ENCODE peak calls at places on chromosomes 2 and 18, in seven cellular contexts. One of them, this sample, is unnamed.

GRCh38 chr2:223654384-223654915 is 52.3 kb upstream of the SCG2 start:
- DNase-seq in GM04504: no peak
- DNase-seq in G401: no peak
- DNase-seq in lung: no peak
- DNase-seq in A549: no peak
- DNase-seq in NAMALWA: no peak
- DNase-seq in GM03348: peak; percentile 46
- DNase-seq in this sample: peak; percentile 50

GRCh38 chr18:3758531-3758930 is 308.6 kb downstream of the TGIF1 start:
- DNase-seq in G401: no peak
- DNase-seq in GM03348: no peak
- DNase-seq in GM04504: no peak
- DNase-seq in lung: no peak
- DNase-seq in NAMALWA: no peak
- DNase-seq in A549: no peak
- DNase-seq in this sample: peak; percentile 56

GRCh38 chr2:79638410-79638809 is 125.6 kb downstream of the CTNNA2 start:
- DNase-seq in A549: no peak
- DNase-seq in NAMALWA: no peak
- DNase-seq in GM03348: no peak
- DNase-seq in G401: no peak
- DNase-seq in GM04504: no peak
- DNase-seq in lung: no peak
- DNase-seq in this sample: no peak

GRCh38 chr2:37836711-37837110 is 88.4 kb upstream of the RMDN2 start:
- DNase-seq in GM03348: no peak
- DNase-seq in GM04504: no peak
- DNase-seq in lung: no peak
- DNase-seq in A549: no peak
- DNase-seq in NAMALWA: no peak
- DNase-seq in G401: no peak
- DNase-seq in this sample: no peak

GRCh38 chr18:43276471-43276870 is 819 bp downstream of the SYT4 start:
- DNase-seq in GM03348: no peak
- DNase-seq in NAMALWA: no peak
- DNase-seq in lung: no peak
- DNase-seq in A549: no peak
- DNase-seq in GM04504: no peak
- DNase-seq in G401: peak; percentile 69
- DNase-seq in this sample: no peak

GRCh38 chr18:13564579-13564978 is 161.8 kb downstream of the FAM210A start:
- DNase-seq in G401: no peak
- DNase-seq in NAMALWA: no peak
- DNase-seq in lung: no peak
- DNase-seq in GM03348: no peak
- DNase-seq in A549: no peak
- DNase-seq in GM04504: no peak
- DNase-seq in this sample: no peak

GRCh38 chr2:46422717-46423394 is 56.5 kb upstream of the TMEM247 start:
- DNase-seq in lung: no peak
- DNase-seq in GM04504: no peak
- DNase-seq in NAMALWA: no peak
- DNase-seq in GM03348: no peak
- DNase-seq in G401: no peak
- DNase-seq in A549: no peak
- DNase-seq in this sample: no peak

GRCh38 chr2:238504181-238504711 is 77.5 kb downstream of the ASB1 start:
- DNase-seq in NAMALWA: no peak
- DNase-seq in G401: no peak
- DNase-seq in A549: no peak
- DNase-seq in GM03348: no peak
- DNase-seq in lung: no peak
- DNase-seq in GM04504: no peak
- DNase-seq in this sample: no peak

GRCh38 chr2:156192468-156192867 is 140.1 kb downstream of the NR4A2 start:
- DNase-seq in GM03348: no peak
- DNase-seq in A549: no peak
- DNase-seq in GM04504: no peak
- DNase-seq in NAMALWA: no peak
- DNase-seq in G401: no peak
- DNase-seq in lung: no peak
- DNase-seq in this sample: no peak

GRCh38 chr2:142599504-142599903 is 278.0 kb upstream of the KYNU start:
- DNase-seq in lung: no peak
- DNase-seq in GM04504: no peak
- DNase-seq in G401: no peak
- DNase-seq in GM03348: no peak
- DNase-seq in A549: no peak
- DNase-seq in NAMALWA: no peak
- DNase-seq in this sample: no peak

GRCh38 chr2:95384854-95385569 is 17.5 kb upstream of the FAHD2A start:
- DNase-seq in G401: no peak
- DNase-seq in A549: no peak
- DNase-seq in lung: no peak
- DNase-seq in GM04504: no peak
- DNase-seq in GM03348: no peak
- DNase-seq in NAMALWA: no peak
- DNase-seq in this sample: peak; percentile 11

GRCh38 chr2:203811491-203812221 is 55.9 kb upstream of the CTLA4 start:
- DNase-seq in GM03348: peak; percentile 78
- DNase-seq in GM04504: peak; percentile 75
- DNase-seq in G401: no peak
- DNase-seq in lung: peak; percentile 78
- DNase-seq in NAMALWA: no peak
- DNase-seq in A549: peak; percentile 45
- DNase-seq in this sample: peak; percentile 93

GRCh38 chr2:104361414-104361813 is 492.5 kb upstream of the POU3F3 start:
- DNase-seq in lung: no peak
- DNase-seq in GM03348: no peak
- DNase-seq in G401: no peak
- DNase-seq in A549: no peak
- DNase-seq in GM04504: no peak
- DNase-seq in NAMALWA: no peak
- DNase-seq in this sample: no peak

GRCh38 chr2:8892149-8892548 is 54.7 kb upstream of the KIDINS220 start:
- DNase-seq in lung: no peak
- DNase-seq in NAMALWA: no peak
- DNase-seq in GM03348: no peak
- DNase-seq in GM04504: no peak
- DNase-seq in G401: no peak
- DNase-seq in A549: no peak
- DNase-seq in this sample: no peak

GRCh38 chr2:96498023-96498431 is 7.1 kb downstream of the NEURL3 start:
- DNase-seq in NAMALWA: no peak
- DNase-seq in A549: no peak
- DNase-seq in GM04504: no peak
- DNase-seq in lung: no peak
- DNase-seq in GM03348: no peak
- DNase-seq in G401: peak; percentile 86
- DNase-seq in this sample: no peak

GRCh38 chr18:23311346-23312103 is 141.6 kb upstream of the RIOK3 start:
- DNase-seq in A549: no peak
- DNase-seq in G401: no peak
- DNase-seq in GM04504: peak; percentile 74
- DNase-seq in lung: peak; percentile 54
- DNase-seq in GM03348: peak; percentile 71
- DNase-seq in NAMALWA: no peak
- DNase-seq in this sample: peak; percentile 94

GRCh38 chr2:203936535-203936934 is at the start of gene ICOS:
- DNase-seq in NAMALWA: no peak
- DNase-seq in GM03348: no peak
- DNase-seq in lung: no peak
- DNase-seq in A549: no peak
- DNase-seq in G401: no peak
- DNase-seq in GM04504: no peak
- DNase-seq in this sample: no peak

GRCh38 chr2:5077479-5078089 is 614.6 kb upstream of the SOX11 start:
- DNase-seq in GM03348: no peak
- DNase-seq in A549: no peak
- DNase-seq in lung: no peak
- DNase-seq in G401: no peak
- DNase-seq in GM04504: no peak
- DNase-seq in NAMALWA: no peak
- DNase-seq in this sample: peak; percentile 0

GRCh38 chr2:227703961-227704360 is 13.9 kb downstream of the SLC19A3 start:
- DNase-seq in GM03348: no peak
- DNase-seq in A549: no peak
- DNase-seq in G401: no peak
- DNase-seq in GM04504: no peak
- DNase-seq in NAMALWA: no peak
- DNase-seq in lung: no peak
- DNase-seq in this sample: peak; percentile 50

GRCh38 chr2:173555833-173556232 is 201.2 kb downstream of the CDCA7 start:
- DNase-seq in GM03348: no peak
- DNase-seq in lung: no peak
- DNase-seq in G401: no peak
- DNase-seq in A549: no peak
- DNase-seq in GM04504: no peak
- DNase-seq in NAMALWA: peak; percentile 44
- DNase-seq in this sample: peak; percentile 48

GRCh38 chr2:11588228-11589110 is 54.6 kb downstream of the GREB1 start:
- DNase-seq in G401: no peak
- DNase-seq in lung: no peak
- DNase-seq in GM04504: no peak
- DNase-seq in GM03348: no peak
- DNase-seq in A549: no peak
- DNase-seq in NAMALWA: no peak
- DNase-seq in this sample: no peak

GRCh38 chr2:60661073-60661738 is 94.9 kb upstream of the PAPOLG start:
- DNase-seq in A549: no peak
- DNase-seq in NAMALWA: peak; percentile 36
- DNase-seq in G401: no peak
- DNase-seq in GM03348: no peak
- DNase-seq in GM04504: no peak
- DNase-seq in lung: no peak
- DNase-seq in this sample: no peak

GRCh38 chr18:59634096-59634495 is 63.1 kb downstream of the CCBE1 start:
- DNase-seq in G401: no peak
- DNase-seq in A549: no peak
- DNase-seq in NAMALWA: no peak
- DNase-seq in lung: no peak
- DNase-seq in GM03348: peak; percentile 35
- DNase-seq in GM04504: no peak
- DNase-seq in this sample: peak; percentile 53

GRCh38 chr18:13565228-13565627 is 161.1 kb downstream of the FAM210A start:
- DNase-seq in GM04504: no peak
- DNase-seq in lung: no peak
- DNase-seq in NAMALWA: no peak
- DNase-seq in G401: peak; percentile 83
- DNase-seq in GM03348: no peak
- DNase-seq in A549: no peak
- DNase-seq in this sample: no peak

GRCh38 chr2:121196849-121197155 is 88.2 kb downstream of the TFCP2L1 start:
- DNase-seq in NAMALWA: no peak
- DNase-seq in lung: no peak
- DNase-seq in GM03348: no peak
- DNase-seq in A549: no peak
- DNase-seq in G401: no peak
- DNase-seq in GM04504: no peak
- DNase-seq in this sample: no peak

GRCh38 chr2:36574560-36574959 is 23.4 kb downstream of the FEZ2 start:
- DNase-seq in lung: no peak
- DNase-seq in GM03348: no peak
- DNase-seq in NAMALWA: no peak
- DNase-seq in G401: no peak
- DNase-seq in A549: no peak
- DNase-seq in GM04504: no peak
- DNase-seq in this sample: no peak

GRCh38 chr2:216849987-216850386 is 9.9 kb downstream of the TNP1 start:
- DNase-seq in G401: no peak
- DNase-seq in GM04504: no peak
- DNase-seq in NAMALWA: no peak
- DNase-seq in lung: no peak
- DNase-seq in A549: no peak
- DNase-seq in GM03348: no peak
- DNase-seq in this sample: no peak

GRCh38 chr18:62281684-62282083 is 43.4 kb upstream of the TNFRSF11A start:
- DNase-seq in GM04504: peak; percentile 69
- DNase-seq in NAMALWA: no peak
- DNase-seq in A549: no peak
- DNase-seq in GM03348: peak; percentile 48
- DNase-seq in lung: no peak
- DNase-seq in G401: no peak
- DNase-seq in this sample: peak; percentile 88

GRCh38 chr2:70708376-70709199 is 59.4 kb downstream of the ADD2 start:
- DNase-seq in A549: no peak
- DNase-seq in G401: no peak
- DNase-seq in lung: no peak
- DNase-seq in GM03348: no peak
- DNase-seq in GM04504: no peak
- DNase-seq in NAMALWA: no peak
- DNase-seq in this sample: no peak

GRCh38 chr2:16320716-16321115 is 344.9 kb downstream of the CYRIA start:
- DNase-seq in GM04504: no peak
- DNase-seq in lung: no peak
- DNase-seq in A549: no peak
- DNase-seq in G401: no peak
- DNase-seq in GM03348: no peak
- DNase-seq in NAMALWA: no peak
- DNase-seq in this sample: no peak

GRCh38 chr2:111663471-111663951 is 220.5 kb downstream of the ANAPC1 start:
- DNase-seq in A549: no peak
- DNase-seq in G401: no peak
- DNase-seq in GM04504: no peak
- DNase-seq in NAMALWA: no peak
- DNase-seq in GM03348: no peak
- DNase-seq in lung: peak; percentile 21
- DNase-seq in this sample: peak; percentile 44

GRCh38 chr2:45739796-45740485 is 88.5 kb downstream of the PRKCE start:
- DNase-seq in NAMALWA: no peak
- DNase-seq in G401: no peak
- DNase-seq in GM04504: no peak
- DNase-seq in GM03348: no peak
- DNase-seq in lung: no peak
- DNase-seq in A549: no peak
- DNase-seq in this sample: no peak

GRCh38 chr18:28045880-28046279 is 131.1 kb downstream of the CDH2 start:
- DNase-seq in NAMALWA: no peak
- DNase-seq in G401: no peak
- DNase-seq in A549: no peak
- DNase-seq in GM03348: no peak
- DNase-seq in GM04504: no peak
- DNase-seq in lung: no peak
- DNase-seq in this sample: peak; percentile 68

GRCh38 chr2:226894752-226895151 is 58.9 kb downstream of the RHBDD1 start:
- DNase-seq in G401: no peak
- DNase-seq in GM03348: no peak
- DNase-seq in lung: no peak
- DNase-seq in A549: no peak
- DNase-seq in GM04504: no peak
- DNase-seq in NAMALWA: no peak
- DNase-seq in this sample: no peak

This sample was measured in EH.